ENCODE peak calls at places on chromosomes 16 and 17, in eight cellular contexts. Z is memory B cell; K is activated CD8-positive, alpha-beta T cell treated with anti-CD3 and anti-CD28 coated beads, Interleukin-2, amount 10 ng/mL, durations not matched to agents 7 days and 5 days; T is heart left ventricle; A is gastroesophageal sphincter; U is T-cell; G is omental fat pad; V is HCT116. C is an unnamed sample.

GRCh38 chr17:42485680-42486079 is 27.0 kb downstream of the ATP6V0A1 start:
- ATAC-seq in Z (no peak), K (no peak), T (no peak), A (no peak), U (no peak), G (no peak), V (no peak), C (no peak)

GRCh38 chr17:4389079-4389478 is 22.6 kb upstream of the UBE2G1 start:
- ATAC-seq in Z (no peak), K (no peak), T (no peak), A (no peak), U (no peak), G (no peak), V (peak), C (peak)

GRCh38 chr16:14092579-14092978 is 21.5 kb downstream of the MRTFB start:
- ATAC-seq in Z (no peak), K (no peak), T (no peak), A (no peak), U (no peak), G (no peak), V (no peak), C (no peak)

GRCh38 chr17:80938556-80938955 is 53.1 kb upstream of the CHMP6 start:
- ATAC-seq in Z (no peak), K (peak), T (no peak), A (no peak), U (peak), G (no peak), V (no peak), C (no peak)

GRCh38 chr17:80789356-80789902 is 202.2 kb upstream of the CHMP6 start:
- ATAC-seq in Z (no peak), K (peak), T (peak), A (peak), U (no peak), G (no peak), V (peak), C (no peak)

GRCh38 chr17:55426851-55427586 is 5.4 kb upstream of the MMD start:
- ATAC-seq in Z (no peak), K (no peak), T (no peak), A (peak), U (no peak), G (peak), V (no peak), C (no peak)

GRCh38 chr16:85446846-85447656 is 166.1 kb upstream of the GSE1 start:
- ATAC-seq in Z (peak), K (no peak), T (peak), A (no peak), U (no peak), G (no peak), V (no peak), C (no peak)

GRCh38 chr17:11503292-11503691 is 95.0 kb upstream of the DNAH9 start:
- ATAC-seq in Z (no peak), K (no peak), T (no peak), A (no peak), U (no peak), G (no peak), V (no peak), C (no peak)

GRCh38 chr17:49224198-49224996 is 6.2 kb downstream of the PHOSPHO1 start:
- ATAC-seq in Z (peak), K (peak), T (no peak), A (no peak), U (peak), G (no peak), V (no peak), C (peak)

GRCh38 chr17:37488009-37488604 is 1.6 kb upstream of the DUSP14 start:
- ATAC-seq in Z (no peak), K (no peak), T (no peak), A (no peak), U (no peak), G (peak), V (peak), C (peak)

GRCh38 chr16:70703041-70703834 is 17.4 kb upstream of the MTSS2 start:
- ATAC-seq in Z (no peak), K (no peak), T (peak), A (peak), U (no peak), G (no peak), V (peak), C (no peak)

GRCh38 chr17:8015957-8016631 is 13.7 kb downstream of the GUCY2D start:
- ATAC-seq in Z (peak), K (peak), T (no peak), A (no peak), U (peak), G (peak), V (peak), C (peak)

C was measured in esophagus mucosa.